ENCODE peak calls at places on chromosomes 13 and 19, in seven cellular contexts. One of them, this sample, is unnamed.

GRCh38 chr13:28037399-28037798 is 48.9 kb upstream of the URAD start:
- DNase-seq in AG09319: no peak
- DNase-seq in heart left ventricle: no peak
- DNase-seq in stimulated activated CD4-positive, alpha-beta T cell treated with anti-CD3 and anti-CD28 coated beads, TNF-alpha, amount 100 ng/mL, for 24 hours: no peak
- DNase-seq in kidney glomerular epithelial cell: no peak
- DNase-seq in hypothalamus: no peak
- DNase-seq in cardiac fibroblast: no peak
- DNase-seq in this sample: no peak

GRCh38 chr13:106865706-106866288 is 297.9 kb upstream of the ARGLU1 start:
- DNase-seq in cardiac fibroblast: no peak
- DNase-seq in kidney glomerular epithelial cell: no peak
- DNase-seq in hypothalamus: no peak
- DNase-seq in AG09319: no peak
- DNase-seq in heart left ventricle: no peak
- DNase-seq in stimulated activated CD4-positive, alpha-beta T cell treated with anti-CD3 and anti-CD28 coated beads, TNF-alpha, amount 100 ng/mL, for 24 hours: no peak
- DNase-seq in this sample: no peak

GRCh38 chr19:50478901-50479715 is 2.5 kb upstream of the GARIN5A start:
- DNase-seq in hypothalamus: peak; percentile 24
- DNase-seq in heart left ventricle: no peak
- DNase-seq in stimulated activated CD4-positive, alpha-beta T cell treated with anti-CD3 and anti-CD28 coated beads, TNF-alpha, amount 100 ng/mL, for 24 hours: no peak
- DNase-seq in AG09319: peak; percentile 1
- DNase-seq in cardiac fibroblast: peak; percentile 61
- DNase-seq in kidney glomerular epithelial cell: no peak
- DNase-seq in this sample: no peak

GRCh38 chr19:43105496-43105895 is 23.0 kb upstream of the PSG2 start:
- DNase-seq in heart left ventricle: no peak
- DNase-seq in kidney glomerular epithelial cell: no peak
- DNase-seq in stimulated activated CD4-positive, alpha-beta T cell treated with anti-CD3 and anti-CD28 coated beads, TNF-alpha, amount 100 ng/mL, for 24 hours: no peak
- DNase-seq in cardiac fibroblast: no peak
- DNase-seq in AG09319: no peak
- DNase-seq in hypothalamus: no peak
- DNase-seq in this sample: no peak

GRCh38 chr19:3576696-3577443 is 4.1 kb downstream of the HMG20B start:
- DNase-seq in hypothalamus: peak; percentile 68
- DNase-seq in AG09319: no peak
- DNase-seq in cardiac fibroblast: peak; percentile 79
- DNase-seq in kidney glomerular epithelial cell: no peak
- DNase-seq in stimulated activated CD4-positive, alpha-beta T cell treated with anti-CD3 and anti-CD28 coated beads, TNF-alpha, amount 100 ng/mL, for 24 hours: no peak
- DNase-seq in heart left ventricle: peak; percentile 72
- DNase-seq in this sample: no peak

GRCh38 chr19:2212861-2213711 is 23.0 kb downstream of the PLEKHJ1 start:
- DNase-seq in heart left ventricle: no peak
- DNase-seq in hypothalamus: no peak
- DNase-seq in AG09319: no peak
- DNase-seq in kidney glomerular epithelial cell: no peak
- DNase-seq in stimulated activated CD4-positive, alpha-beta T cell treated with anti-CD3 and anti-CD28 coated beads, TNF-alpha, amount 100 ng/mL, for 24 hours: no peak
- DNase-seq in cardiac fibroblast: no peak
- DNase-seq in this sample: no peak

GRCh38 chr19:50214699-50215543 is 11.5 kb downstream of the MYH14 start:
- DNase-seq in hypothalamus: no peak
- DNase-seq in heart left ventricle: no peak
- DNase-seq in kidney glomerular epithelial cell: no peak
- DNase-seq in cardiac fibroblast: no peak
- DNase-seq in AG09319: no peak
- DNase-seq in stimulated activated CD4-positive, alpha-beta T cell treated with anti-CD3 and anti-CD28 coated beads, TNF-alpha, amount 100 ng/mL, for 24 hours: no peak
- DNase-seq in this sample: no peak

GRCh38 chr13:60230593-60230992 is 66.9 kb upstream of the DIAPH3 start:
- DNase-seq in heart left ventricle: no peak
- DNase-seq in hypothalamus: no peak
- DNase-seq in kidney glomerular epithelial cell: peak; percentile 92
- DNase-seq in cardiac fibroblast: peak; percentile 56
- DNase-seq in stimulated activated CD4-positive, alpha-beta T cell treated with anti-CD3 and anti-CD28 coated beads, TNF-alpha, amount 100 ng/mL, for 24 hours: no peak
- DNase-seq in AG09319: no peak
- DNase-seq in this sample: no peak

GRCh38 chr19:7874080-7874856 is at the start of gene PRR36:
- DNase-seq in AG09319: no peak
- DNase-seq in kidney glomerular epithelial cell: peak; percentile 29
- DNase-seq in heart left ventricle: peak; percentile 57
- DNase-seq in stimulated activated CD4-positive, alpha-beta T cell treated with anti-CD3 and anti-CD28 coated beads, TNF-alpha, amount 100 ng/mL, for 24 hours: no peak
- DNase-seq in hypothalamus: peak; percentile 63
- DNase-seq in cardiac fibroblast: no peak
- DNase-seq in this sample: no peak

GRCh38 chr13:113413898-113414282 is 39.4 kb downstream of the ADPRHL1 start:
- DNase-seq in heart left ventricle: peak; percentile 74
- DNase-seq in AG09319: no peak
- DNase-seq in kidney glomerular epithelial cell: no peak
- DNase-seq in cardiac fibroblast: no peak
- DNase-seq in stimulated activated CD4-positive, alpha-beta T cell treated with anti-CD3 and anti-CD28 coated beads, TNF-alpha, amount 100 ng/mL, for 24 hours: no peak
- DNase-seq in hypothalamus: no peak
- DNase-seq in this sample: no peak

GRCh38 chr19:3175761-3176714 is 2.5 kb upstream of the S1PR4 start:
- DNase-seq in hypothalamus: no peak
- DNase-seq in heart left ventricle: no peak
- DNase-seq in stimulated activated CD4-positive, alpha-beta T cell treated with anti-CD3 and anti-CD28 coated beads, TNF-alpha, amount 100 ng/mL, for 24 hours: no peak
- DNase-seq in AG09319: peak; percentile 47
- DNase-seq in cardiac fibroblast: peak; percentile 76
- DNase-seq in kidney glomerular epithelial cell: no peak
- DNase-seq in this sample: no peak

GRCh38 chr13:83229574-83230300 is 652.5 kb downstream of the SLITRK1 start:
- DNase-seq in hypothalamus: no peak
- DNase-seq in AG09319: no peak
- DNase-seq in stimulated activated CD4-positive, alpha-beta T cell treated with anti-CD3 and anti-CD28 coated beads, TNF-alpha, amount 100 ng/mL, for 24 hours: no peak
- DNase-seq in cardiac fibroblast: peak; percentile 44
- DNase-seq in heart left ventricle: no peak
- DNase-seq in kidney glomerular epithelial cell: no peak
- DNase-seq in this sample: no peak

GRCh38 chr19:42961119-42961518 is 24.1 kb upstream of the PSG7 start:
- DNase-seq in AG09319: no peak
- DNase-seq in cardiac fibroblast: no peak
- DNase-seq in stimulated activated CD4-positive, alpha-beta T cell treated with anti-CD3 and anti-CD28 coated beads, TNF-alpha, amount 100 ng/mL, for 24 hours: no peak
- DNase-seq in kidney glomerular epithelial cell: no peak
- DNase-seq in heart left ventricle: no peak
- DNase-seq in hypothalamus: no peak
- DNase-seq in this sample: no peak

GRCh38 chr19:1259873-1260748 is 9.0 kb upstream of the CIRBP start:
- DNase-seq in stimulated activated CD4-positive, alpha-beta T cell treated with anti-CD3 and anti-CD28 coated beads, TNF-alpha, amount 100 ng/mL, for 24 hours: no peak
- DNase-seq in kidney glomerular epithelial cell: no peak
- DNase-seq in cardiac fibroblast: no peak
- DNase-seq in AG09319: no peak
- DNase-seq in hypothalamus: no peak
- DNase-seq in heart left ventricle: peak; percentile 60
- DNase-seq in this sample: no peak

GRCh38 chr19:43763473-43763939 is 8.7 kb upstream of the SMG9 start:
- DNase-seq in AG09319: no peak
- DNase-seq in kidney glomerular epithelial cell: no peak
- DNase-seq in hypothalamus: no peak
- DNase-seq in stimulated activated CD4-positive, alpha-beta T cell treated with anti-CD3 and anti-CD28 coated beads, TNF-alpha, amount 100 ng/mL, for 24 hours: no peak
- DNase-seq in cardiac fibroblast: peak; percentile 43
- DNase-seq in heart left ventricle: peak; percentile 53
- DNase-seq in this sample: no peak

GRCh38 chr19:16041571-16042386 is 34.5 kb upstream of the TPM4 start:
- DNase-seq in AG09319: peak; percentile 15
- DNase-seq in stimulated activated CD4-positive, alpha-beta T cell treated with anti-CD3 and anti-CD28 coated beads, TNF-alpha, amount 100 ng/mL, for 24 hours: peak; percentile 68
- DNase-seq in heart left ventricle: peak; percentile 77
- DNase-seq in hypothalamus: peak; percentile 74
- DNase-seq in kidney glomerular epithelial cell: peak; percentile 11
- DNase-seq in cardiac fibroblast: peak; percentile 81
- DNase-seq in this sample: peak; percentile 70

GRCh38 chr19:46766569-46767317 is 20.5 kb upstream of the STRN4 start:
- DNase-seq in hypothalamus: no peak
- DNase-seq in cardiac fibroblast: no peak
- DNase-seq in heart left ventricle: no peak
- DNase-seq in stimulated activated CD4-positive, alpha-beta T cell treated with anti-CD3 and anti-CD28 coated beads, TNF-alpha, amount 100 ng/mL, for 24 hours: no peak
- DNase-seq in AG09319: no peak
- DNase-seq in kidney glomerular epithelial cell: no peak
- DNase-seq in this sample: no peak

GRCh38 chr19:47699360-47699917 is 13.8 kb upstream of the EHD2 start:
- DNase-seq in AG09319: no peak
- DNase-seq in heart left ventricle: no peak
- DNase-seq in hypothalamus: peak; percentile 13
- DNase-seq in cardiac fibroblast: peak; percentile 43
- DNase-seq in stimulated activated CD4-positive, alpha-beta T cell treated with anti-CD3 and anti-CD28 coated beads, TNF-alpha, amount 100 ng/mL, for 24 hours: peak; percentile 11
- DNase-seq in kidney glomerular epithelial cell: peak; percentile 22
- DNase-seq in this sample: peak; percentile 29

GRCh38 chr13:51251480-51251879 is 29.3 kb downstream of the FAM124A start:
- DNase-seq in stimulated activated CD4-positive, alpha-beta T cell treated with anti-CD3 and anti-CD28 coated beads, TNF-alpha, amount 100 ng/mL, for 24 hours: no peak
- DNase-seq in cardiac fibroblast: no peak
- DNase-seq in kidney glomerular epithelial cell: no peak
- DNase-seq in hypothalamus: no peak
- DNase-seq in heart left ventricle: no peak
- DNase-seq in AG09319: no peak
- DNase-seq in this sample: no peak

GRCh38 chr13:66329988-66330429 is 900.1 kb downstream of the PCDH9 start:
- DNase-seq in heart left ventricle: no peak
- DNase-seq in stimulated activated CD4-positive, alpha-beta T cell treated with anti-CD3 and anti-CD28 coated beads, TNF-alpha, amount 100 ng/mL, for 24 hours: no peak
- DNase-seq in hypothalamus: no peak
- DNase-seq in cardiac fibroblast: no peak
- DNase-seq in kidney glomerular epithelial cell: no peak
- DNase-seq in AG09319: no peak
- DNase-seq in this sample: no peak

GRCh38 chr19:27775395-27775794 is 1437.6 kb downstream of the UQCRFS1 start:
- DNase-seq in hypothalamus: no peak
- DNase-seq in AG09319: no peak
- DNase-seq in heart left ventricle: no peak
- DNase-seq in kidney glomerular epithelial cell: no peak
- DNase-seq in stimulated activated CD4-positive, alpha-beta T cell treated with anti-CD3 and anti-CD28 coated beads, TNF-alpha, amount 100 ng/mL, for 24 hours: no peak
- DNase-seq in cardiac fibroblast: no peak
- DNase-seq in this sample: no peak

GRCh38 chr19:18708452-18709231 is 25.2 kb downstream of the CRTC1 start:
- DNase-seq in stimulated activated CD4-positive, alpha-beta T cell treated with anti-CD3 and anti-CD28 coated beads, TNF-alpha, amount 100 ng/mL, for 24 hours: no peak
- DNase-seq in kidney glomerular epithelial cell: no peak
- DNase-seq in AG09319: no peak
- DNase-seq in cardiac fibroblast: no peak
- DNase-seq in hypothalamus: no peak
- DNase-seq in heart left ventricle: peak; percentile 51
- DNase-seq in this sample: no peak

GRCh38 chr13:103557878-103558277 is 491.7 kb upstream of the SLC10A2 start:
- DNase-seq in cardiac fibroblast: no peak
- DNase-seq in kidney glomerular epithelial cell: no peak
- DNase-seq in stimulated activated CD4-positive, alpha-beta T cell treated with anti-CD3 and anti-CD28 coated beads, TNF-alpha, amount 100 ng/mL, for 24 hours: no peak
- DNase-seq in heart left ventricle: no peak
- DNase-seq in AG09319: no peak
- DNase-seq in hypothalamus: no peak
- DNase-seq in this sample: no peak

GRCh38 chr19:29233591-29233990 is 20.6 kb upstream of the UQCRFS1 start:
- DNase-seq in stimulated activated CD4-positive, alpha-beta T cell treated with anti-CD3 and anti-CD28 coated beads, TNF-alpha, amount 100 ng/mL, for 24 hours: no peak
- DNase-seq in cardiac fibroblast: no peak
- DNase-seq in AG09319: no peak
- DNase-seq in hypothalamus: no peak
- DNase-seq in kidney glomerular epithelial cell: no peak
- DNase-seq in heart left ventricle: no peak
- DNase-seq in this sample: no peak

GRCh38 chr13:73215807-73216206 is 157.0 kb downstream of the KLF5 start:
- DNase-seq in cardiac fibroblast: no peak
- DNase-seq in AG09319: no peak
- DNase-seq in hypothalamus: no peak
- DNase-seq in stimulated activated CD4-positive, alpha-beta T cell treated with anti-CD3 and anti-CD28 coated beads, TNF-alpha, amount 100 ng/mL, for 24 hours: no peak
- DNase-seq in kidney glomerular epithelial cell: no peak
- DNase-seq in heart left ventricle: no peak
- DNase-seq in this sample: no peak

GRCh38 chr13:33026489-33027152 is 10.4 kb downstream of the KL start:
- DNase-seq in cardiac fibroblast: no peak
- DNase-seq in hypothalamus: no peak
- DNase-seq in AG09319: no peak
- DNase-seq in kidney glomerular epithelial cell: no peak
- DNase-seq in heart left ventricle: peak; percentile 28
- DNase-seq in stimulated activated CD4-positive, alpha-beta T cell treated with anti-CD3 and anti-CD28 coated beads, TNF-alpha, amount 100 ng/mL, for 24 hours: no peak
- DNase-seq in this sample: no peak

GRCh38 chr19:8609210-8610040 is 1.1 kb downstream of the ADAMTS10 start:
- DNase-seq in hypothalamus: peak; percentile 19
- DNase-seq in kidney glomerular epithelial cell: no peak
- DNase-seq in heart left ventricle: peak; percentile 76
- DNase-seq in AG09319: no peak
- DNase-seq in stimulated activated CD4-positive, alpha-beta T cell treated with anti-CD3 and anti-CD28 coated beads, TNF-alpha, amount 100 ng/mL, for 24 hours: no peak
- DNase-seq in cardiac fibroblast: peak; percentile 73
- DNase-seq in this sample: no peak

GRCh38 chr19:2638417-2638940 is 64.0 kb downstream of the GNG7 start:
- DNase-seq in cardiac fibroblast: no peak
- DNase-seq in hypothalamus: no peak
- DNase-seq in stimulated activated CD4-positive, alpha-beta T cell treated with anti-CD3 and anti-CD28 coated beads, TNF-alpha, amount 100 ng/mL, for 24 hours: no peak
- DNase-seq in kidney glomerular epithelial cell: no peak
- DNase-seq in heart left ventricle: no peak
- DNase-seq in AG09319: no peak
- DNase-seq in this sample: no peak

GRCh38 chr13:51280379-51280940 is 58.3 kb downstream of the FAM124A start:
- DNase-seq in hypothalamus: no peak
- DNase-seq in kidney glomerular epithelial cell: no peak
- DNase-seq in AG09319: no peak
- DNase-seq in cardiac fibroblast: no peak
- DNase-seq in heart left ventricle: no peak
- DNase-seq in stimulated activated CD4-positive, alpha-beta T cell treated with anti-CD3 and anti-CD28 coated beads, TNF-alpha, amount 100 ng/mL, for 24 hours: no peak
- DNase-seq in this sample: no peak

GRCh38 chr19:5563941-5564612 is 3.7 kb downstream of the TINCR start:
- DNase-seq in heart left ventricle: no peak
- DNase-seq in hypothalamus: no peak
- DNase-seq in AG09319: no peak
- DNase-seq in stimulated activated CD4-positive, alpha-beta T cell treated with anti-CD3 and anti-CD28 coated beads, TNF-alpha, amount 100 ng/mL, for 24 hours: no peak
- DNase-seq in cardiac fibroblast: peak; percentile 11
- DNase-seq in kidney glomerular epithelial cell: no peak
- DNase-seq in this sample: no peak

GRCh38 chr13:56861472-56861871 is 279.2 kb upstream of the PRR20A start:
- DNase-seq in stimulated activated CD4-positive, alpha-beta T cell treated with anti-CD3 and anti-CD28 coated beads, TNF-alpha, amount 100 ng/mL, for 24 hours: no peak
- DNase-seq in kidney glomerular epithelial cell: no peak
- DNase-seq in cardiac fibroblast: peak; percentile 0
- DNase-seq in AG09319: no peak
- DNase-seq in heart left ventricle: no peak
- DNase-seq in hypothalamus: no peak
- DNase-seq in this sample: no peak

GRCh38 chr19:39223703-39224279 is 19.7 kb upstream of the SYCN start:
- DNase-seq in kidney glomerular epithelial cell: peak; percentile 2
- DNase-seq in stimulated activated CD4-positive, alpha-beta T cell treated with anti-CD3 and anti-CD28 coated beads, TNF-alpha, amount 100 ng/mL, for 24 hours: no peak
- DNase-seq in AG09319: no peak
- DNase-seq in hypothalamus: no peak
- DNase-seq in heart left ventricle: no peak
- DNase-seq in cardiac fibroblast: peak; percentile 36
- DNase-seq in this sample: no peak

GRCh38 chr19:3655402-3656072 is 28.9 kb upstream of the CACTIN start:
- DNase-seq in heart left ventricle: peak; percentile 78
- DNase-seq in kidney glomerular epithelial cell: no peak
- DNase-seq in stimulated activated CD4-positive, alpha-beta T cell treated with anti-CD3 and anti-CD28 coated beads, TNF-alpha, amount 100 ng/mL, for 24 hours: no peak
- DNase-seq in cardiac fibroblast: peak; percentile 85
- DNase-seq in AG09319: peak; percentile 52
- DNase-seq in hypothalamus: no peak
- DNase-seq in this sample: no peak

GRCh38 chr19:525857-526419 is 5.6 kb upstream of the CDC34 start:
- DNase-seq in AG09319: no peak
- DNase-seq in stimulated activated CD4-positive, alpha-beta T cell treated with anti-CD3 and anti-CD28 coated beads, TNF-alpha, amount 100 ng/mL, for 24 hours: no peak
- DNase-seq in heart left ventricle: no peak
- DNase-seq in kidney glomerular epithelial cell: no peak
- DNase-seq in hypothalamus: no peak
- DNase-seq in cardiac fibroblast: no peak
- DNase-seq in this sample: no peak

This sample was measured in activated T-cell treated with anti-CD3 and anti-CD28 coated beads for 24 hours.